ENCODE peak calls at places on chromosomes 3 and 15, in five cellular contexts. Q is HTR-8/SVneo; D is stimulated activated CD8-positive, alpha-beta memory T cell treated with anti-CD3 and anti-CD28 coated beads, Interleukin-4, amount 100 ng/mL, for 4 hours; Y is germinal center; R is stimulated activated CD4-positive, alpha-beta T cell treated with anti-CD3 and anti-CD28 coated beads, Interleukin-12 subunit alpha, Interleukin-12 subunit beta, amount 100 ng/mL, for 4 hours. N is an unnamed sample.

GRCh38 chr3:114128826-114129225 is 50.0 kb downstream of the DRD3 start:
- DNase-seq in R (no peak), Q (no peak), D (no peak), Y (no peak), N (no peak)

GRCh38 chr3:153162513-153163348 is 705 bp downstream of the RAP2B start:
- DNase-seq in R (peak; percentile 36), D (no peak), Y (peak; percentile 37), Q (no peak), N (peak; percentile 64)

GRCh38 chr3:151838574-151839312 is 24.8 kb downstream of the AADAC start:
- DNase-seq in Y (peak; percentile 50), R (peak; percentile 7), D (no peak), Q (peak; percentile 57), N (peak; percentile 13)

GRCh38 chr15:56805466-56806146 is 72.3 kb upstream of the ZNF280D start:
- DNase-seq in Y (peak; percentile 11), R (no peak), Q (peak; percentile 55), D (no peak), N (peak; percentile 42)

GRCh38 chr3:76497636-76498035 is 542.3 kb upstream of the ROBO2 start:
- DNase-seq in D (no peak), Y (no peak), R (no peak), Q (peak; percentile 28), N (peak; percentile 1)

GRCh38 chr3:121748638-121749275 is 784 bp downstream of the GOLGB1 start:
- DNase-seq in R (no peak), Q (no peak), Y (peak; percentile 24), D (no peak), N (no peak)

GRCh38 chr3:128337305-128337704 is 129.4 kb downstream of the DNAJB8 start:
- DNase-seq in Y (no peak), R (no peak), Q (no peak), D (no peak), N (no peak)

GRCh38 chr3:126468028-126468891 is 7.4 kb downstream of the ZXDC start:
- DNase-seq in Y (no peak), R (no peak), D (no peak), Q (no peak), N (no peak)

GRCh38 chr3:128784228-128784627 is 58.2 kb downstream of the RAB7A start:
- DNase-seq in Q (peak; percentile 25), R (peak; percentile 48), Y (no peak), D (peak; percentile 15), N (peak; percentile 34)

GRCh38 chr3:84962460-84962859 is 3.7 kb downstream of the CADM2 start:
- DNase-seq in Y (no peak), D (no peak), Q (no peak), R (no peak), N (no peak)

GRCh38 chr3:52795298-52795900 is 803 bp downstream of the ITIH3 start:
- DNase-seq in Q (no peak), D (no peak), R (no peak), Y (no peak), N (no peak)

GRCh38 chr3:88712552-88712951 is 394.9 kb upstream of the EPHA3 start:
- DNase-seq in Y (no peak), D (no peak), Q (no peak), R (no peak), N (no peak)

GRCh38 chr3:129840707-129841360 is 52.7 kb downstream of the TMCC1 start:
- DNase-seq in Q (no peak), R (no peak), D (no peak), Y (no peak), N (no peak)

GRCh38 chr15:72925661-72926060 is 126.6 kb upstream of the NEO1 start:
- DNase-seq in Y (no peak), Q (no peak), D (no peak), R (no peak), N (no peak)

GRCh38 chr3:31562525-31562924 is 29.8 kb downstream of the STT3B start:
- DNase-seq in Y (no peak), R (peak; percentile 20), D (no peak), Q (no peak), N (no peak)

N was measured in SJCRH30.